ENCODE peak calls at places on chromosomes 7 and 10, in eight cellular contexts. One of them, this sample, is unnamed.

GRCh38 chr7:105690286-105690915 is 109.1 kb upstream of the EFCAB10 start:
- DNase-seq in heart right ventricle: no peak
- DNase-seq in nucleus accumbens: no peak
- DNase-seq in Calu3: no peak
- DNase-seq in NCI-H1436: peak; percentile 19
- DNase-seq in midbrain: no peak
- DNase-seq in CD4-positive, alpha-beta T cell: no peak
- DNase-seq in EH: peak; percentile 74
- DNase-seq in this sample: no peak

GRCh38 chr10:124728071-124728829 is 15.9 kb downstream of the FAM53B start:
- DNase-seq in CD4-positive, alpha-beta T cell: no peak
- DNase-seq in heart right ventricle: no peak
- DNase-seq in nucleus accumbens: no peak
- DNase-seq in NCI-H1436: no peak
- DNase-seq in midbrain: no peak
- DNase-seq in EH: no peak
- DNase-seq in Calu3: no peak
- DNase-seq in this sample: no peak

GRCh38 chr10:97593423-97593822 is 3.9 kb downstream of the C10orf62 start:
- DNase-seq in heart right ventricle: no peak
- DNase-seq in midbrain: no peak
- DNase-seq in NCI-H1436: no peak
- DNase-seq in Calu3: no peak
- DNase-seq in EH: peak; percentile 12
- DNase-seq in CD4-positive, alpha-beta T cell: no peak
- DNase-seq in nucleus accumbens: no peak
- DNase-seq in this sample: no peak

GRCh38 chr10:91389636-91390512 is 20.3 kb upstream of the HECTD2 start:
- DNase-seq in EH: peak; percentile 68
- DNase-seq in heart right ventricle: peak; percentile 9
- DNase-seq in CD4-positive, alpha-beta T cell: no peak
- DNase-seq in nucleus accumbens: no peak
- DNase-seq in midbrain: peak; percentile 63
- DNase-seq in NCI-H1436: peak; percentile 74
- DNase-seq in Calu3: peak; percentile 17
- DNase-seq in this sample: no peak

GRCh38 chr7:153130052-153130451 is 370.5 kb downstream of the ACTR3B start:
- DNase-seq in midbrain: no peak
- DNase-seq in heart right ventricle: no peak
- DNase-seq in EH: no peak
- DNase-seq in CD4-positive, alpha-beta T cell: no peak
- DNase-seq in nucleus accumbens: no peak
- DNase-seq in Calu3: no peak
- DNase-seq in NCI-H1436: no peak
- DNase-seq in this sample: no peak

GRCh38 chr10:61804414-61804813 is 97.1 kb upstream of the ARID5B start:
- DNase-seq in midbrain: no peak
- DNase-seq in heart right ventricle: no peak
- DNase-seq in EH: peak; percentile 59
- DNase-seq in Calu3: no peak
- DNase-seq in nucleus accumbens: no peak
- DNase-seq in NCI-H1436: no peak
- DNase-seq in CD4-positive, alpha-beta T cell: no peak
- DNase-seq in this sample: no peak

GRCh38 chr7:149284343-149284742 is 22.3 kb downstream of the ZNF783 start:
- DNase-seq in CD4-positive, alpha-beta T cell: peak; percentile 77
- DNase-seq in EH: no peak
- DNase-seq in midbrain: no peak
- DNase-seq in NCI-H1436: no peak
- DNase-seq in nucleus accumbens: no peak
- DNase-seq in Calu3: no peak
- DNase-seq in heart right ventricle: no peak
- DNase-seq in this sample: no peak

GRCh38 chr7:132782777-132783633 is 206.7 kb upstream of the PLXNA4 start:
- DNase-seq in EH: peak; percentile 85
- DNase-seq in Calu3: no peak
- DNase-seq in NCI-H1436: no peak
- DNase-seq in heart right ventricle: no peak
- DNase-seq in midbrain: no peak
- DNase-seq in nucleus accumbens: no peak
- DNase-seq in CD4-positive, alpha-beta T cell: no peak
- DNase-seq in this sample: no peak

GRCh38 chr7:113796557-113796956 is 122.3 kb downstream of the PPP1R3A start:
- DNase-seq in Calu3: no peak
- DNase-seq in EH: peak; percentile 88
- DNase-seq in nucleus accumbens: no peak
- DNase-seq in heart right ventricle: no peak
- DNase-seq in NCI-H1436: no peak
- DNase-seq in CD4-positive, alpha-beta T cell: no peak
- DNase-seq in midbrain: no peak
- DNase-seq in this sample: no peak

GRCh38 chr7:2374401-2374800 is 19.8 kb downstream of the EIF3B start:
- DNase-seq in CD4-positive, alpha-beta T cell: no peak
- DNase-seq in NCI-H1436: no peak
- DNase-seq in midbrain: no peak
- DNase-seq in Calu3: no peak
- DNase-seq in EH: no peak
- DNase-seq in heart right ventricle: no peak
- DNase-seq in nucleus accumbens: no peak
- DNase-seq in this sample: no peak

GRCh38 chr7:70752794-70753241 is 379.1 kb upstream of the GALNT17 start:
- DNase-seq in heart right ventricle: no peak
- DNase-seq in NCI-H1436: no peak
- DNase-seq in midbrain: no peak
- DNase-seq in nucleus accumbens: no peak
- DNase-seq in EH: peak; percentile 56
- DNase-seq in CD4-positive, alpha-beta T cell: no peak
- DNase-seq in Calu3: no peak
- DNase-seq in this sample: no peak

GRCh38 chr7:12524794-12525386 is 45.6 kb upstream of the SCIN start:
- DNase-seq in CD4-positive, alpha-beta T cell: no peak
- DNase-seq in midbrain: peak; percentile 70
- DNase-seq in Calu3: no peak
- DNase-seq in nucleus accumbens: no peak
- DNase-seq in heart right ventricle: no peak
- DNase-seq in EH: peak; percentile 50
- DNase-seq in NCI-H1436: peak; percentile 24
- DNase-seq in this sample: no peak

GRCh38 chr7:158406817-158407216 is 180.8 kb downstream of the PTPRN2 start:
- DNase-seq in nucleus accumbens: no peak
- DNase-seq in Calu3: no peak
- DNase-seq in heart right ventricle: no peak
- DNase-seq in EH: no peak
- DNase-seq in midbrain: no peak
- DNase-seq in NCI-H1436: no peak
- DNase-seq in CD4-positive, alpha-beta T cell: no peak
- DNase-seq in this sample: no peak

GRCh38 chr7:155896531-155897263 is 84.4 kb upstream of the SHH start:
- DNase-seq in EH: no peak
- DNase-seq in midbrain: no peak
- DNase-seq in Calu3: no peak
- DNase-seq in NCI-H1436: no peak
- DNase-seq in CD4-positive, alpha-beta T cell: no peak
- DNase-seq in nucleus accumbens: no peak
- DNase-seq in heart right ventricle: no peak
- DNase-seq in this sample: no peak

GRCh38 chr10:87656431-87657072 is 3.1 kb upstream of the PAPSS2 start:
- DNase-seq in midbrain: no peak
- DNase-seq in EH: peak; percentile 67
- DNase-seq in nucleus accumbens: no peak
- DNase-seq in CD4-positive, alpha-beta T cell: no peak
- DNase-seq in NCI-H1436: peak; percentile 29
- DNase-seq in heart right ventricle: peak; percentile 30
- DNase-seq in Calu3: no peak
- DNase-seq in this sample: no peak

GRCh38 chr7:55109384-55110167 is 90.8 kb downstream of the EGFR start:
- DNase-seq in EH: no peak
- DNase-seq in midbrain: no peak
- DNase-seq in Calu3: no peak
- DNase-seq in nucleus accumbens: peak; percentile 15
- DNase-seq in CD4-positive, alpha-beta T cell: no peak
- DNase-seq in NCI-H1436: no peak
- DNase-seq in heart right ventricle: no peak
- DNase-seq in this sample: no peak

GRCh38 chr10:99522078-99522479 is 10.7 kb upstream of the NKX2-3 start:
- DNase-seq in CD4-positive, alpha-beta T cell: no peak
- DNase-seq in nucleus accumbens: no peak
- DNase-seq in Calu3: no peak
- DNase-seq in EH: no peak
- DNase-seq in NCI-H1436: no peak
- DNase-seq in midbrain: no peak
- DNase-seq in heart right ventricle: no peak
- DNase-seq in this sample: no peak